ENCODE peak calls at places on chromosomes 6 and 20, in seven cellular contexts. S is stimulated activated CD4-positive, alpha-beta T cell treated with anti-CD3 and anti-CD28 coated beads, Interleukin-1b, Interleukin-23, amount 100 ng/mL, for 1 hour; X is HCT116; F is anterior cingulate cortex; J is AG10803; Y is posterior vena cava; D is EL. Z is an unnamed sample.

GRCh38 chr20:1876975-1877603 is 18.1 kb upstream of the SIRPA start:
- DNase-seq in S (no peak), X (no peak), F (no peak), J (no peak), Y (no peak), D (peak), Z (peak)

GRCh38 chr6:47041741-47042140 is 391 bp downstream of the ADGRF1 start:
- DNase-seq in S (no peak), X (no peak), F (no peak), J (no peak), Y (no peak), D (no peak), Z (no peak)

GRCh38 chr20:2168946-2169345 is 67.3 kb downstream of the STK35 start:
- DNase-seq in S (no peak), X (no peak), F (no peak), J (no peak), Y (peak), D (no peak), Z (peak)

GRCh38 chr6:111838749-111839484 is 34.3 kb downstream of the FYN start:
- DNase-seq in S (no peak), X (no peak), F (no peak), J (no peak), Y (no peak), D (no peak), Z (no peak)

GRCh38 chr6:145602927-145603326 is 132.4 kb downstream of the EPM2A start:
- DNase-seq in S (no peak), X (no peak), F (no peak), J (no peak), Y (no peak), D (no peak), Z (no peak)

GRCh38 chr6:135066397-135066796 is 11.8 kb upstream of the HBS1L start:
- DNase-seq in S (no peak), X (no peak), F (no peak), J (no peak), Y (no peak), D (no peak), Z (no peak)

GRCh38 chr20:63712191-63712590 is 4.4 kb downstream of the ZGPAT start:
- DNase-seq in S (no peak), X (no peak), F (no peak), J (no peak), Y (no peak), D (no peak), Z (no peak)

GRCh38 chr6:10759312-10759839 is 11.8 kb downstream of the TMEM14B start:
- DNase-seq in S (no peak), X (peak), F (no peak), J (peak), Y (no peak), D (peak), Z (peak)

GRCh38 chr6:10962673-10963072 is 75.8 kb downstream of the SYCP2L start:
- DNase-seq in S (no peak), X (no peak), F (no peak), J (peak), Y (no peak), D (peak), Z (no peak)

GRCh38 chr6:35919827-35920751 is 809 bp downstream of the SRPK1 start:
- DNase-seq in S (peak), X (no peak), F (no peak), J (peak), Y (no peak), D (peak), Z (peak)

GRCh38 chr20:48763183-48764030 is 64.4 kb downstream of the PREX1 start:
- DNase-seq in S (no peak), X (no peak), F (no peak), J (no peak), Y (peak), D (no peak), Z (no peak)

GRCh38 chr6:85006362-85006761 is 242.0 kb upstream of the TBX18 start:
- DNase-seq in S (no peak), X (no peak), F (no peak), J (no peak), Y (no peak), D (no peak), Z (no peak)

GRCh38 chr6:39137235-39137634 is 22.2 kb upstream of the SAYSD1 start:
- DNase-seq in S (no peak), X (no peak), F (no peak), J (peak), Y (no peak), D (peak), Z (no peak)

GRCh38 chr20:47576516-47577033 is 74.9 kb downstream of the NCOA3 start:
- DNase-seq in S (no peak), X (peak), F (peak), J (peak), Y (no peak), D (peak), Z (peak)

GRCh38 chr20:7926323-7926722 is 13.9 kb downstream of the HAO1 start:
- DNase-seq in S (no peak), X (no peak), F (no peak), J (no peak), Y (no peak), D (no peak), Z (no peak)

GRCh38 chr20:34096699-34097420 is 15.2 kb downstream of the EIF2S2 start:
- DNase-seq in S (no peak), X (no peak), F (no peak), J (no peak), Y (no peak), D (no peak), Z (no peak)

GRCh38 chr6:24445704-24446103 is 43.0 kb downstream of the MRS2 start:
- DNase-seq in S (no peak), X (no peak), F (no peak), J (no peak), Y (no peak), D (no peak), Z (peak)

GRCh38 chr20:45857836-45858250 is 429 bp downstream of the ZSWIM3 start:
- DNase-seq in S (no peak), X (no peak), F (no peak), J (no peak), Y (no peak), D (no peak), Z (peak)

GRCh38 chr20:17295991-17296390 is 69.2 kb downstream of the PCSK2 start:
- DNase-seq in S (no peak), X (no peak), F (no peak), J (no peak), Y (no peak), D (no peak), Z (no peak)

GRCh38 chr20:37364013-37364926 is 18.3 kb downstream of the SRC start:
- DNase-seq in S (no peak), X (no peak), F (no peak), J (no peak), Y (peak), D (no peak), Z (peak)

GRCh38 chr6:118705799-118706481 is 54.5 kb upstream of the CEP85L start:
- DNase-seq in S (no peak), X (no peak), F (no peak), J (peak), Y (no peak), D (peak), Z (peak)

GRCh38 chr20:32558526-32558925 is 26.6 kb downstream of the NOL4L start:
- DNase-seq in S (no peak), X (no peak), F (no peak), J (no peak), Y (no peak), D (no peak), Z (peak)

GRCh38 chr6:150865043-150865405 is 478 bp upstream of the MTHFD1L start:
- DNase-seq in S (no peak), X (no peak), F (no peak), J (no peak), Y (no peak), D (peak), Z (no peak)

GRCh38 chr20:36975085-36975829 is 23.7 kb upstream of the SAMHD1 start:
- DNase-seq in S (no peak), X (no peak), F (no peak), J (no peak), Y (peak), D (no peak), Z (no peak)

GRCh38 chr6:38034269-38034914 is 214.9 kb downstream of the ZFAND3 start:
- DNase-seq in S (no peak), X (peak), F (no peak), J (peak), Y (no peak), D (peak), Z (no peak)

GRCh38 chr20:51705400-51705799 is 62.8 kb downstream of the ATP9A start:
- DNase-seq in S (no peak), X (no peak), F (no peak), J (no peak), Y (no peak), D (no peak), Z (no peak)

GRCh38 chr6:144460224-144461095 is 175.3 kb downstream of the UTRN start:
- DNase-seq in S (no peak), X (no peak), F (no peak), J (no peak), Y (no peak), D (no peak), Z (no peak)

GRCh38 chr6:2021713-2022125 is 223.7 kb downstream of the GMDS start:
- DNase-seq in S (no peak), X (no peak), F (peak), J (peak), Y (peak), D (peak), Z (no peak)

GRCh38 chr6:24945046-24945445 is 9.3 kb upstream of the RIPOR2 start:
- DNase-seq in S (no peak), X (no peak), F (no peak), J (no peak), Y (no peak), D (no peak), Z (no peak)

GRCh38 chr6:16190214-16190613 is 48.2 kb upstream of the GMPR start:
- DNase-seq in S (no peak), X (no peak), F (no peak), J (no peak), Y (no peak), D (no peak), Z (no peak)

GRCh38 chr6:119426619-119427018 is 77.1 kb upstream of the MAN1A1 start:
- DNase-seq in S (no peak), X (no peak), F (no peak), J (peak), Y (no peak), D (peak), Z (no peak)

GRCh38 chr6:3026811-3027626 is 27.3 kb downstream of the NQO2 start:
- DNase-seq in S (no peak), X (no peak), F (no peak), J (peak), Y (no peak), D (no peak), Z (peak)